ENCODE peak calls at places on chromosomes 13 and 19, in four cellular contexts. Y is SK-N-SH, W is HepG2, B is GM12878. S is an unnamed sample.

GRCh38 chr19:5775668-5776309 is 8.8 kb downstream of the PRR22 start:
- DNase-seq in Y (no peak), W (no peak), B (no peak), S (no peak)

GRCh38 chr13:44104969-44105368 is 225.3 kb downstream of the LACC1 start:
- DNase-seq in Y (no peak), W (no peak), B (no peak), S (no peak)

GRCh38 chr19:8552810-8553209 is 24.4 kb downstream of the MYO1F start:
- DNase-seq in Y (peak), W (peak), B (no peak), S (peak)

GRCh38 chr13:46866150-46866549 is 30.7 kb downstream of the HTR2A start:
- DNase-seq in Y (peak), W (peak), B (no peak), S (no peak)

GRCh38 chr19:23913931-23914330 is 755 bp upstream of the ZNF726 start:
- DNase-seq in Y (no peak), W (no peak), B (no peak), S (no peak)

GRCh38 chr19:51799311-51799997 is 4.5 kb downstream of the FPR3 start:
- DNase-seq in Y (peak), W (peak), B (no peak), S (peak)

GRCh38 chr13:80363890-80364503 is 23.1 kb upstream of the SPRY2 start:
- DNase-seq in Y (peak), W (peak), B (no peak), S (no peak)

GRCh38 chr13:76854209-76854608 is 32.0 kb downstream of the KCTD12 start:
- DNase-seq in Y (no peak), W (no peak), B (no peak), S (no peak)

GRCh38 chr13:23901365-23901764 is 4.1 kb upstream of the C1QTNF9B start:
- DNase-seq in Y (no peak), W (no peak), B (no peak), S (no peak)

GRCh38 chr13:73598021-73598712 is 536.0 kb downstream of the KLF12 start:
- DNase-seq in Y (no peak), W (no peak), B (no peak), S (no peak)

GRCh38 chr13:94251801-94252200 is 227.7 kb downstream of the DCT start:
- DNase-seq in Y (no peak), W (no peak), B (no peak), S (no peak)

GRCh38 chr13:113110852-113111315 is 5.3 kb downstream of the F7 start:
- DNase-seq in Y (peak), W (no peak), B (no peak), S (no peak)

GRCh38 chr19:50460161-50460765 is 16.0 kb upstream of the EMC10 start:
- DNase-seq in Y (no peak), W (peak), B (peak), S (no peak)

GRCh38 chr19:4669723-4670480 is at the start of gene MYDGF:
- DNase-seq in Y (peak), W (peak), B (peak), S (peak)
- TF ChIP-seq REST in Y (peak), W (peak), B (no peak), S (no peak)

GRCh38 chr19:28596561-28597071 is 616.3 kb downstream of the UQCRFS1 start:
- DNase-seq in Y (no peak), W (no peak), B (no peak), S (no peak)

GRCh38 chr19:28601723-28602440 is 611.1 kb downstream of the UQCRFS1 start:
- DNase-seq in Y (no peak), W (no peak), B (no peak), S (peak)

GRCh38 chr19:28602675-28603298 is 610.2 kb downstream of the UQCRFS1 start:
- DNase-seq in Y (no peak), W (no peak), B (no peak), S (peak)

GRCh38 chr19:28595722-28596121 is 617.2 kb downstream of the UQCRFS1 start:
- DNase-seq in Y (no peak), W (no peak), B (no peak), S (no peak)

GRCh38 chr19:28598861-28599260 is 614.1 kb downstream of the UQCRFS1 start:
- DNase-seq in Y (no peak), W (no peak), B (no peak), S (no peak)
- TF ChIP-seq FOXM1 in Y (no peak), W (no peak), B (no peak), S (no peak)

DNA sequence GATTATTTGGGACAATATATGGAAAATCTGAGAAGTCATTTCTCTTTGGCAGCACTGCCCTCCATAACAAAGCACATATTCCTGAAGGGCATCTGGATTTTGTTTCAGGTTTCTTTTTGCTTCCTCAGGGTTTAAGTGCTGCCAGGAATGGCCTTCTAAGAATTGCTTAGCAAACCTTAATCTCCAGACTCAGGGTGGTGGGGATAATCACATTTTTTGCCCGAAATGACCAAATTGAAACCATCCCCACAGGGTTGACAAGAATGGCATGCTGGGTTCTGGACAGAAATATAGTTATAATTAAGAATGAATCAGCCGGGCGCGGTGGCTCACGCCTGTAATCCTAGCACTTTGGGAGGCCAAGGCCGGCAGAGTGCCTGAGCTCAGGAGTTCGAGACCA is 6.4 kb upstream of the CDADC1 start:
- DNase-seq in Y (no peak), W (no peak), B (no peak), S (no peak)
- TF ChIP-seq REST in Y (no peak), W (no peak), B (no peak), S (no peak)

DNA sequence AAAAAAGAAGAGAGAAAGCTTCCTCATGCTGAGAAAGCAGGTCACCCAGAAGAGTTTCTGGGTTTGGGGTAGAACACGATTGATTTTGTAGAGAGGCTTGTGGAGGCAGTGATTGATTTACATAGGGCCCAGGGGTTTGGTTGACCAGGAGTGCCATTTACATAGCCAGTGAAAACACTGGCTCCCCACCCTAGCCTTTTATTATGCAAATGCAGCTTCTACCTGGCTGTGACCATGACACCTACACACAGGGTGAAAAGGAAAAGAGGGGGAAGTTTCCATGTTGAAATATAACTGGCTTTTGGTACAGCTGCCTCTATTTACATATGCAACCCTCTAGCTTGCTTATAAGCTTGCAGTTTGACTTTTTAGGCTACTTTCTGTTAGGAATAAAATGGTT is 62.0 kb downstream of the ZNF100 start:
- DNase-seq in Y (no peak), W (no peak), B (no peak), S (no peak)
- TF ChIP-seq FOXM1 in Y (no peak), W (no peak), B (no peak), S (no peak)

GRCh38 chr19:54356444-54357056 is 8.2 kb downstream of the LAIR1 start:
- DNase-seq in Y (no peak), W (no peak), B (no peak), S (no peak)
- TF ChIP-seq REST in Y (no peak), W (no peak), B (no peak), S (no peak)

DNA sequence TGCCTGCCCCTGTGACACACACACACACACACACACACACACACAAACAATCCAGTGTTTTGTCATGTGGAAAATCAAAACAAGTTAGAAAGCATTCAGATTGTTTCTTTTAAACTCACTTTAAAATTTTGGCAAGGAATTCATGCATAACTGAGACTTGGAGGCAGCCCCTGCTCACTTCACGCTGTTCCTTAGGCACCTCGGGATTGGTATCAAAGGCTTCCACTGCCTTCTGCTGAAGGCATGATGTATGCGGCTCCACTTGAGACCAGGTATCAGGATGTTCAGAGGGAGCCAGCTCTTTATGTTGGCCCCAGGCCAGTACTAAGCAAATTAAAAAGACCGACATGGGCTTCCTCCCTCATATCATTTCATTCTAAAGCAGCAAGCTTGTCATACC is 158.7 kb downstream of the OXGR1 start:
- DNase-seq in Y (no peak), W (no peak), B (no peak), S (no peak)
- TF ChIP-seq FOXM1 in Y (no peak), W (no peak), B (no peak), S (no peak)